ENCODE peak calls at places on chromosomes 4 and X, in five cellular contexts. G is neural crest cell, F is astrocyte of the spinal cord, Q is epithelial cell of prostate, P is amygdala. W is an unnamed sample.

GRCh38 chr4:1323635-1324442 is 23.2 kb upstream of the UVSSA start:
- DNase-seq in G (no peak), F (peak; percentile 95), Q (peak; percentile 91), P (no peak), W (no peak)

GRCh38 chr4:172786039-172786792 is 382.4 kb upstream of the GALNT7 start:
- DNase-seq in G (no peak), F (peak; percentile 36), Q (no peak), P (no peak), W (no peak)

GRCh38 chr4:8506373-8507250 is 66.0 kb downstream of the TRMT44 start:
- DNase-seq in G (no peak), F (peak; percentile 76), Q (no peak), P (no peak), W (no peak)

GRCh38 chr4:17094811-17095210 is 196.4 kb upstream of the LDB2 start:
- DNase-seq in G (no peak), F (no peak), Q (no peak), P (no peak), W (no peak)

GRCh38 chr4:152877868-152878267 is 58.3 kb upstream of the FHDC1 start:
- DNase-seq in G (no peak), F (no peak), Q (no peak), P (no peak), W (no peak)

GRCh38 chr4:111847256-111848108 is 297.8 kb upstream of the FAM241A start:
- DNase-seq in G (no peak), F (no peak), Q (no peak), P (no peak), W (no peak)

GRCh38 chr4:183765121-183765990 is 106.3 kb downstream of the TRAPPC11 start:
- DNase-seq in G (no peak), F (no peak), Q (peak; percentile 36), P (no peak), W (no peak)

GRCh38 chr4:124974163-124974562 is 261.6 kb upstream of the ANKRD50 start:
- DNase-seq in G (no peak), F (no peak), Q (no peak), P (no peak), W (no peak)

GRCh38 chr4:185275501-185275900 is 66.1 kb downstream of the SNX25 start:
- DNase-seq in G (no peak), F (no peak), Q (no peak), P (no peak), W (no peak)

GRCh38 chr4:180106122-180106521 is 2137.1 kb upstream of the TENM3 start:
- DNase-seq in G (no peak), F (no peak), Q (peak; percentile 3), P (no peak), W (no peak)

GRCh38 chr4:13476915-13477314 is 7.2 kb downstream of the RAB28 start:
- DNase-seq in G (no peak), F (peak; percentile 67), Q (no peak), P (no peak), W (no peak)

GRCh38 chr4:152572417-152573086 is 36.7 kb upstream of the FBXW7 start:
- DNase-seq in G (no peak), F (no peak), Q (peak; percentile 61), P (no peak), W (no peak)

GRCh38 chr4:71635094-71635493 is 148.8 kb downstream of the GC start:
- DNase-seq in G (no peak), F (no peak), Q (no peak), P (no peak), W (no peak)

GRCh38 chrX:12971282-12972003 is 3.5 kb upstream of the TMSB4X start:
- DNase-seq in G (no peak), F (no peak), Q (no peak), P (no peak), W (peak; percentile 74)

GRCh38 chr4:25925486-25926201 is 11.6 kb downstream of the SMIM20 start:
- DNase-seq in G (peak; percentile 33), F (peak; percentile 33), Q (no peak), P (no peak), W (no peak)

GRCh38 chrX:78659955-78660354 is 827 bp upstream of the RTL3 start:
- DNase-seq in G (no peak), F (no peak), Q (no peak), P (no peak), W (no peak)

GRCh38 chr4:15659768-15660394 is 4.7 kb upstream of the FBXL5 start:
- DNase-seq in G (no peak), F (no peak), Q (peak; percentile 40), P (no peak), W (no peak)

GRCh38 chr4:153365003-153365402 is 20.5 kb downstream of the MND1 start:
- DNase-seq in G (no peak), F (no peak), Q (no peak), P (no peak), W (no peak)

GRCh38 chr4:74057588-74057987 is 19.1 kb upstream of the CXCL3 start:
- DNase-seq in G (no peak), F (no peak), Q (no peak), P (no peak), W (no peak)

GRCh38 chr4:114180481-114180880 is 201.0 kb upstream of the ARSJ start:
- DNase-seq in G (peak; percentile 35), F (peak; percentile 91), Q (no peak), P (peak; percentile 2), W (peak; percentile 8)

W was measured in DND-41.